ENCODE peak calls at places on chromosomes 3 and 15, in six cellular contexts. M, R, A, N, H and D are unnamed samples.

GRCh38 chr3:121490161-121490560 is 55.6 kb downstream of the POLQ start:
- DNase-seq in M (no peak), R (no peak), A (no peak), N (no peak), H (no peak), D (no peak)

GRCh38 chr3:13780432-13781173 is 99.3 kb downstream of the WNT7A start:
- DNase-seq in M (no peak), R (no peak), A (no peak), N (no peak), H (no peak), D (no peak)

GRCh38 chr15:60941448-60941847 is 287.7 kb downstream of the RORA start:
- DNase-seq in M (no peak), R (peak), A (no peak), N (no peak), H (peak), D (no peak)

GRCh38 chr15:71390101-71390500 is 274.8 kb downstream of the THSD4 start:
- DNase-seq in M (no peak), R (no peak), A (no peak), N (no peak), H (no peak), D (no peak)

GRCh38 chr3:34837848-34838741 is 801.2 kb upstream of the ARPP21 start:
- DNase-seq in M (no peak), R (no peak), A (no peak), N (no peak), H (no peak), D (no peak)

GRCh38 chr3:155192957-155193746 is 100.3 kb downstream of the STRIT1 start:
- DNase-seq in M (no peak), R (no peak), A (no peak), N (no peak), H (no peak), D (no peak)

GRCh38 chr3:62295571-62295970 is 77.8 kb downstream of the FEZF2 start:
- DNase-seq in M (no peak), R (no peak), A (no peak), N (no peak), H (no peak), D (no peak)

GRCh38 chr3:53259427-53260259 is 3.8 kb upstream of the TKT start:
- DNase-seq in M (no peak), R (no peak), A (no peak), N (no peak), H (no peak), D (no peak)

GRCh38 chr15:79981861-79982455 is 11.0 kb upstream of the BCL2A1 start:
- DNase-seq in M (no peak), R (no peak), A (no peak), N (no peak), H (no peak), D (no peak)

GRCh38 chr3:69012111-69012835 is 1.2 kb downstream of the EOGT start:
- DNase-seq in M (no peak), R (peak), A (no peak), N (no peak), H (peak), D (peak)

GRCh38 chr3:69014022-69014580 is 617 bp upstream of the EOGT start:
- DNase-seq in M (no peak), R (no peak), A (no peak), N (no peak), H (no peak), D (no peak)

GRCh38 chr3:69012836-69013255 is 638 bp downstream of the EOGT start:
- DNase-seq in M (peak), R (peak), A (no peak), N (no peak), H (peak), D (peak)

GRCh38 chr3:69011331-69011730 is 2.2 kb downstream of the EOGT start:
- DNase-seq in M (no peak), R (peak), A (no peak), N (no peak), H (no peak), D (no peak)

GRCh38 chr3:69013256-69014021 is at the start of gene EOGT:
- DNase-seq in M (peak), R (peak), A (peak), N (peak), H (peak), D (peak)
- H3K23ac ChIP-seq in M (peak), R (peak), A (no peak), N (no peak), H (no peak), D (no peak)

GRCh38 chr15:38843736-38844590 is 279.3 kb upstream of the RASGRP1 start:
- DNase-seq in M (no peak), R (peak), A (no peak), N (no peak), H (peak), D (no peak)
- H3K14ac ChIP-seq in M (no peak), R (peak), A (no peak), N (no peak), H (no peak), D (no peak)

DNA sequence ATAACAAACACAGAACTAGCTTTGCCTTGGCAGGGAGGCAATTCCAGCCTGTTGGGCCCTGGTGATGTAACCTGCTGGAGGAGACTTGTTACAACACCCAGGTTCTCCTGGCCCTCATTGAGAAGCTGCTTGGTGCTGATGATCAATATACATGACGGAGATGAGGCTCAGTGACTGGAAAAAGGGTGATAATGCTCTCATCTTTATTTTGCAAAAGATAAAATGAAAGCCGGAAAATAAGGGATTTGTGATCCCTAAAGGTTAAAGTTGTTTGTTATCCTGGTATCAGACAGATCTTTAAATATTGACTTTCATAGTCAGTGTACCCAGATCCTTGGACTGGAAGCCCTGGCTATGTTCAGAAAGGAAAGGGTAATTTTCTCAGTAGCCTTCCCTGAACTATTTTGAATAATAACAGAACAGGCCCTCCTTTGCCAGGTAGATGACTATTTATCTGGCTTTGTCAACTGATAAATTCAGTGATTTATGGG is 118.9 kb upstream of the MEIS2 start:
- DNase-seq in M (no peak), R (no peak), A (no peak), N (no peak), H (no peak), D (no peak)
- H4K91ac ChIP-seq in M (no peak), R (no peak), A (no peak), N (no peak), H (no peak), D (no peak)

GRCh38 chr3:8839607-8840325 is 70.4 kb upstream of the OXTR start:
- DNase-seq in M (no peak), R (peak), A (no peak), N (no peak), H (no peak), D (no peak)
- H3K23ac ChIP-seq in M (no peak), R (no peak), A (no peak), N (no peak), H (no peak), D (no peak)